ENCODE peak calls at places on chromosomes 3 and 15, in four cellular contexts. F is neuronal stem cell, P is mesendoderm, Q is IMR-90. W is an unnamed sample.

GRCh38 chr3:63908081-63908736 is 4.0 kb downstream of the SCAANT1 start:
- DNase-seq in F (no peak), Q (peak), P (peak), W (no peak)

GRCh38 chr15:40925863-40926658 is 3.1 kb upstream of the DLL4 start:
- DNase-seq in Q (no peak), P (peak), F (no peak), W (peak)

GRCh38 chr3:31275038-31275562 is 257.6 kb upstream of the STT3B start:
- DNase-seq in P (no peak), Q (peak), F (no peak), W (no peak)

GRCh38 chr3:28791713-28792255 is 443.2 kb upstream of the AZI2 start:
- DNase-seq in P (no peak), Q (no peak), F (peak), W (peak)

GRCh38 chr3:17686613-17687012 is 55.8 kb downstream of the TBC1D5 start:
- DNase-seq in Q (no peak), P (peak), F (no peak), W (no peak)

GRCh38 chr15:67822537-67823370 is 2.6 kb upstream of the SKOR1 start:
- DNase-seq in P (no peak), F (no peak), Q (no peak), W (peak)

GRCh38 chr15:53869806-53870073 is 108.5 kb upstream of the UNC13C start:
- DNase-seq in Q (no peak), P (no peak), F (no peak), W (no peak)

GRCh38 chr3:113947372-113948014 is at the start of gene ZDHHC23:
- DNase-seq in Q (peak), P (peak), F (peak), W (peak)

GRCh38 chr3:17481116-17481515 is 261.3 kb downstream of the TBC1D5 start:
- DNase-seq in F (no peak), P (no peak), Q (no peak), W (no peak)

GRCh38 chr15:83692820-83693581 is 39.1 kb downstream of the ADAMTSL3 start:
- DNase-seq in F (no peak), P (no peak), Q (no peak), W (no peak)

GRCh38 chr3:152519376-152519775 is 250.6 kb downstream of the MBNL1 start:
- DNase-seq in P (no peak), Q (no peak), F (no peak), W (no peak)

GRCh38 chr15:65097651-65098263 is 17.2 kb downstream of the UBAP1L start:
- DNase-seq in P (no peak), Q (no peak), F (no peak), W (no peak)

GRCh38 chr15:41018534-41018933 is 65.3 kb downstream of the CHAC1 start:
- DNase-seq in F (no peak), P (peak), Q (peak), W (no peak)

GRCh38 chr3:47411696-47412452 is 31.1 kb downstream of the PTPN23 start:
- DNase-seq in F (no peak), Q (no peak), P (no peak), W (no peak)

GRCh38 chr3:127738192-127738840 is 65.6 kb downstream of the ABTB1 start:
- DNase-seq in F (no peak), Q (peak), P (peak), W (no peak)

GRCh38 chr3:138383715-138384114 is 35.3 kb downstream of the MRAS start:
- DNase-seq in Q (no peak), F (no peak), P (no peak), W (no peak)

GRCh38 chr15:81279621-81280051 is 44.3 kb downstream of the STARD5 start:
- DNase-seq in P (no peak), F (no peak), Q (no peak), W (peak)

GRCh38 chr15:39623550-39623931 is 42.7 kb downstream of the THBS1 start:
- DNase-seq in P (no peak), Q (no peak), F (no peak), W (no peak)

GRCh38 chr15:78103406-78104118 is 11.2 kb downstream of the SH2D7 start:
- DNase-seq in Q (no peak), P (no peak), F (no peak), W (no peak)

GRCh38 chr3:7978104-7978457 is 523.5 kb upstream of the LMCD1 start:
- DNase-seq in P (no peak), F (peak), Q (no peak), W (no peak)

GRCh38 chr3:148816971-148817519 is 10.6 kb upstream of the CPB1 start:
- DNase-seq in F (no peak), Q (no peak), P (no peak), W (no peak)

GRCh38 chr3:121897296-121897695 is 3.1 kb downstream of the SLC15A2 start:
- DNase-seq in F (no peak), Q (no peak), P (no peak), W (no peak)

GRCh38 chr15:99409097-99409473 is 156.7 kb upstream of the MEF2A start:
- DNase-seq in F (no peak), P (peak), Q (peak), W (peak)

GRCh38 chr3:8523041-8523440 is 21.4 kb downstream of the LMCD1 start:
- DNase-seq in F (no peak), Q (no peak), P (no peak), W (no peak)

GRCh38 chr3:32239638-32240550 is 1.4 kb downstream of the CMTM8 start:
- DNase-seq in P (peak), Q (no peak), F (peak), W (peak)

GRCh38 chr3:51646091-51646490 is 25.0 kb upstream of the TEX264 start:
- DNase-seq in F (no peak), P (no peak), Q (peak), W (no peak)

GRCh38 chr3:160210799-160211221 is 14.4 kb upstream of the C3orf80 start:
- DNase-seq in Q (peak), F (no peak), P (peak), W (no peak)

GRCh38 chr15:80970018-80970657 is 19.5 kb downstream of the MESD start:
- DNase-seq in Q (peak), P (peak), F (peak), W (no peak)

GRCh38 chr3:55885721-55886120 is 398.6 kb upstream of the WNT5A start:
- DNase-seq in F (no peak), Q (peak), P (peak), W (no peak)

GRCh38 chr3:151843275-151843674 is 29.4 kb downstream of the AADAC start:
- DNase-seq in P (no peak), Q (peak), F (no peak), W (no peak)

GRCh38 chr3:105154692-105155091 is 212.0 kb upstream of the ALCAM start:
- DNase-seq in P (no peak), F (no peak), Q (no peak), W (no peak)

GRCh38 chr15:40481671-40482070 is 10.9 kb downstream of the CHST14 start:
- DNase-seq in P (no peak), F (no peak), Q (no peak), W (no peak)

GRCh38 chr15:48332642-48333034 is 1.4 kb downstream of the DUT start:
- DNase-seq in F (no peak), Q (no peak), P (peak), W (no peak)

GRCh38 chr3:153026026-153026425 is 136.0 kb upstream of the RAP2B start:
- DNase-seq in F (no peak), Q (peak), P (peak), W (no peak)

GRCh38 chr15:80066912-80067311 is 7.4 kb downstream of the ZFAND6 start:
- DNase-seq in P (no peak), F (no peak), Q (no peak), W (no peak)

GRCh38 chr15:35168464-35168863 is 83.4 kb upstream of the NANOGP8 start:
- DNase-seq in P (no peak), Q (peak), F (no peak), W (no peak)
- H2AK5ac ChIP-seq in P (no peak), Q (no peak), F (no peak), W (no peak)

DNA sequence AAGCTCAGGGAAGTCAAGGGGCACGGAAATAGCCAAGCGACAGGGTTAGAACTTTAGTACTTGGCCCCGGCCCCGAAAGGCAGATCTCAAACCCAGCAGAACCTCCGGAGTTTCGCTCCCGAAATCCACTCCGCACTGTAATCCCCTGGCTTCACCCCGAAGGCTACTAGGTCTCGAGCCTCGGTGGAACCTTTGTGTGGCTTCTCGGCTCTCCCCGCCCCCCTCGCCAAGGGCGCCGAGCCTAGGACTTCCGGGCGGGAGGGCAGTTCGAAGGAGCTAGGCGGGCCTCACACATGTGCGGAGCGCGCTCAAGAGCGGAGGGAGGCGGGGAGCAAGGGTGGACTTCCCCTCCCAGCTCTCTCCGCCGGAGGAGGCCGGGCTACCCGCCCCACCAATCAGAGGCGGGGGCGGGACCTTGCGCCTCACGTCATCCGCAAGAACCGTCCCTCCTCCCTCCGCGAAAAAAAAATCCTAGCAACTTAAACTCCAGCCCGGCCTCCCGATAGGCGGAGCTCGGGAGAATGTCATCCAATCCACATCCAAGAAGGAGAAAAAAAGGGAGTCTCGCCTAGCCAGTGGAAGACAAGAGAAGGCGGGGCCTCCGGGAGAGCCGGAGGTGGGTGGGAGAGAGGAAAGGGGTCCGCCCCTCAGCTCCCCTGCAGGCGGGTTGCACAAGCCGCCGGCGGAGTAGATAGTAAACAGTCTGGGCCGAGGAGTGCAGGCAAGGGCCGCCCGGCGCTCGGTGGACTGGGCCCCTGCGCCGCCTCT is 2.4 kb upstream of the SIN3A start:
- DNase-seq in F (peak), Q (peak), P (peak), W (peak)
- H2AK5ac ChIP-seq in F (peak), Q (peak), P (peak), W (no peak)

GRCh38 chr3:197460002-197460401 is 95.8 kb downstream of the BDH1 start:
- DNase-seq in P (no peak), Q (no peak), F (no peak), W (no peak)

GRCh38 chr3:197458179-197458707 is 97.5 kb downstream of the BDH1 start:
- DNase-seq in P (no peak), F (no peak), Q (peak), W (no peak)

GRCh38 chr3:197454014-197454413 is 101.8 kb downstream of the BDH1 start:
- DNase-seq in P (peak), Q (no peak), F (no peak), W (no peak)

GRCh38 chr3:197458906-197459470 is 96.8 kb downstream of the BDH1 start:
- DNase-seq in P (no peak), F (no peak), Q (no peak), W (no peak)

DNA sequence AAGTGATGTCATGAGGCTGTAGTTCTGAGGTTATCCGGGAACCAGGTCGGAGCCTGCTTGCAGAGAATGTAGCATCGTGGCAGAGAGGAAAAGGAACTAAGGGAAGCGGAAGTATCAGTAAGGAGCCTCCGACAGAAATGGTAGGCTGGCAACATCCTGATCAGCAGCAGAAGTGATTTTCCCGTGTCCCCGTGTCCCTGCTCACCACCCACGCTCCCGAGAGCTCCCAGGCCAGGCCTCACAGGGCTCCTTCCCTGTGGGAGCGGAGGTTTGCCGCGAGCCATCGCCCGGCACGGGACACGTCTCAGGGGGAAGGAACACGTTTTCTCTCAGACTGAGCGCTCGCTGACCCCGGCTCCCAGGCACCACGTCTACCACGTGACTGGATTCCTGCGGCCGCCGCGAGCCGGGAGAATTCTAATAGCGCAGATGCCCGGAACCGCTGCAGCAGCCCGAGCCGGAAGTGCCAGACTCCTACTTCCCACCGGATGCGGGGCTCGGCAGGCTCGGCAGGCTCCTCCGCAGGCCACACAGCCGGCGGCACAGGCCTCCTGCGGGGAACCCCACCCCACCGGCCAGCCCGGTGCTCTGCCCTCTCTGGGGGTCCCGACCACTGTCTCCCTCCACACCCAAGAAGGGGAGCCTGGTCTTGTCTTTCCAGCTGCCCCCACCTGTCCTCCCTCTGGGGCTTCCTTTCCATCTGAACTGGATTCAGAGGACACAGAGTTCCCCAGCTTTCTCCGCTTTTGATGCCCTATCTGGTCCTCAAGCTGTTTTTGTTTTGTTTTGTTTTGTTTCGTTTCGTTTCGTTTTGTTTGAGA is 99.3 kb downstream of the BDH1 start:
- DNase-seq in F (peak), P (peak), Q (peak), W (peak)
- H2AK5ac ChIP-seq in F (peak), P (peak), Q (peak), W (no peak)

DNA sequence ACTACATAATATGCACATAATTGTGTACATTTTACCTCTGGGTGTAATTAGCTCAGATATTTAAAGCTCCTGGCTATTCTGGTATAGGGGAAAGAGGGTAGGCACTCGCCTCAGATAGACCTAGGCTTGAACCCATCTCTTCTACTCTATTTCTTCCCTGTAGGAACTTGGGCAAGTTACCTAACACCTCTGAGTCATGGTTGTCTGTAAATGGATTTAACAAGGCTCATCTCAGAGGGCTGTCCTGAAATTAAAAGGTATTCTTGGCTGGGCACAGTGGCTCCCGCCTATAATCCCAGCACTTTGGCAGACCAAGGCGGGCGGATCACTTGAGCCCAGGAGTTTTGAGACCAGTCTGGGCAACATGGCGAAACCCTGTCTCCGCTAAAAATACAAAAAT is 30.7 kb downstream of the NANOGP8 start:
- DNase-seq in F (no peak), Q (no peak), P (no peak), W (no peak)
- H2AK5ac ChIP-seq in F (no peak), Q (no peak), P (no peak), W (no peak)

GRCh38 chr3:57694146-57694545 is 1.3 kb upstream of the DENND6A start:
- DNase-seq in P (no peak), F (no peak), Q (no peak), W (no peak)

GRCh38 chr3:57696861-57697321 is 4.0 kb upstream of the DENND6A start:
- DNase-seq in F (no peak), Q (peak), P (no peak), W (no peak)

GRCh38 chr3:57691411-57692133 is 1.3 kb downstream of the DENND6A start:
- DNase-seq in P (no peak), Q (peak), F (no peak), W (no peak)

GRCh38 chr3:57689367-57690053 is 3.4 kb downstream of the DENND6A start:
- DNase-seq in F (no peak), Q (no peak), P (peak), W (peak)

DNA sequence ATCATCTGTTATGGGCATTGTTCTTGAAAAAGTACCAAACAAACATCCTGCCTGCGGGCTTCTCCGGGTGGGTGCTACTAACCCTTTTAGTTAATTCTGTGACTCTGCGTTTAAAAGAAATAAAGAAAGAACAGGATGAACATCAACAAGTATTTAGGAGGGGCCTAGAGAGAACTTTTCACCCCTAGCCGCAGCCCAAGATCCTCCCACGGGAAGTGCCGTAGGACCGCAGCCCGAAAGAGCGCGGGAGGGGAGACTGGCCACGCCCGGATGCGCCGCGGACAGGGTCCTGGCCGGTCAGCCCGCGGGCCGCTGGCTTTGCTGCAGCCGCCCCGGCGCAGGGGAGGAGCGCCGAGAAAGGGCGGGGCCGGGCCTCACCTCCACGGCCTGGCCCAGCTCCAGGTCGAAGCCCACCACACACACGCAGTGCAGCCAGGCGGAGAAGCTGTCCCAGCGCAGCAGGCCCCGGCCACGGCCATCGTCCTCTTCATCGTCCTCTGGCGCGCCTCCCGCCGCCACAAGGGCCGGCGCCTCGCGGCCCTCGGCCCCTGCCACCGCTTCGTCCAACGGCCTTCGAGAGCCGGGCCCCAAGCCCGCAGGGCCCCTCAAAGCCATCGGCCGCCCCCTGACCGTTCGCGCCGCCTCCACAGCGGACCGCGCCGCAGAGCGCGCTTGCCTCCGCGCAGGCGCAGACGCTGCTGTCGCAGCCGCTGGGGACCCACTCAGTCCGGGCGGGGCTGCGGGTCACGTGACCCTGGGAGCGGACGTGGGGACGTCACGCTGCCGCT is at the start of gene DENND6A:
- DNase-seq in F (peak), P (peak), Q (peak), W (peak)
- H2AK5ac ChIP-seq in F (no peak), P (no peak), Q (peak), W (no peak)

DNA sequence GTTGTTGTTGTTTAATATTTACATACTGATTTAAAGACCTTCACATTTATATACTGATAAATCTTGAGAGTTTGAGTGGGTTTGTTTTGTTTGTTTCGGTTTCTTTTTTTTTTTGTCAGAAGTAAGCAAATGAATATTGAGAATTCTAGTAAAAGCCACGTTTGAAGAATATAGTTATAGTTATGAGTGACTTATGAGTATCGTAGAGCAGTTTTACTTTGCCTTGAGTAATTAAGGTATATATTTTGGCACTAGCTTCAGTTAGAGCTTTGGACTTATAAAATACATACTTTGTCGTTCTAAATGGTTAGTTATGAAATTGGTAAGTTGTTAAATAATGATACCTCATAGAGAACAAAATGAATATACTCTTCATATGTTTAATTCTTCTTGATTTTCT is 27.8 kb downstream of the ATP1B3 start:
- DNase-seq in F (no peak), Q (no peak), P (no peak), W (no peak)
- H2AK5ac ChIP-seq in F (no peak), Q (no peak), P (no peak), W (no peak)

GRCh38 chr3:49689046-49689886 is at the start of the genes MST1 and RNF123:
- DNase-seq in Q (peak), F (peak), P (peak), W (peak)
- H2AK5ac ChIP-seq in Q (peak), F (peak), P (no peak), W (no peak)

DNA sequence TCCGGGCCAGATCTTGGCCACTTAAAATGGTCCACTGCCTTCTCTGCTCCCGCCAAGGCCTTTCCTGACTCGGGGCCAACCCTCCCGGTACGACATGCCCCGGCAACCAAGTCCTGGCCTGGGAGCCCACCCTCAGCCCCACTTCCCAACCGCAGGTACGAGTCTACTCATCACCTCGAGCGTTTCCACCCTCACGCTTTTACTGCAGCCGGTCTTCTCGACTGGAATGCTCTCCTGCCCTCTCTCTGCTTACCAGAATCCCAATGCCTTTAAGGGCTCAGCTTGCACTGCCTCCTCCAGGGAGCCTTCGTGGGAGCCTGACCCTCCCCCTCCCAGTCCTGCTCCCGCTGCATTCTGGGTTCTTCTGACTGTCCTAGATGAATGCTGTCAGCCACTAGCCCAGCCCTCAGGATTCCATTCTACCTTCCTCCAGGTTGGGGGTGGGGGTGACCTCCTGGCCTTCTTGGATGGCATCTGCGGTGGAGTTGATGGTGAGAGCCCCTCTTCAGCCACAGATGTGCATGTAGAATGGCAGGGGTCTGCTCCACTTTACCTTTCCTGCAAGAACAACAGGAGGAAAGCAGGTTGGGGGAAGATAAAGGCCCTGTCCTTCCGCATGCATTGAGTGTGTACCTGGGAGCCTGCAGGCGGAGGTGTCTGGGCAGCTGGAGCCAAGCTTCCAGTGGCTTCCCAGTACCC is 1.1 kb upstream of the CSRNP1 start:
- DNase-seq in P (peak), F (peak), Q (no peak), W (peak)
- H2AK5ac ChIP-seq in P (no peak), F (no peak), Q (peak), W (no peak)

W was measured in H9.